ENCODE peak calls at places on chromosomes 12 and 14, in six cellular contexts. V is naive thymus-derived CD8-positive, alpha-beta T cell; K is retina; H is dermis blood vessel endothelial cell; P is A549; N is NAMALWA. Q is an unnamed sample.

GRCh38 chr12:6030081-6030480 is 85.0 kb upstream of the ANO2 start:
- DNase-seq in H (no peak), P (no peak), K (no peak), V (no peak), N (no peak), Q (no peak)

GRCh38 chr12:57089259-57090245 is 638 bp downstream of the NAB2 start:
- DNase-seq in K (peak), V (peak), P (no peak), N (peak), H (peak), Q (peak)

GRCh38 chr14:66944872-66945271 is 244.4 kb upstream of the GARIN2 start:
- DNase-seq in H (peak), V (no peak), K (peak), N (peak), P (no peak), Q (no peak)

GRCh38 chr12:55718650-55719275 is 1.4 kb upstream of the RDH5 start:
- DNase-seq in P (no peak), N (no peak), H (no peak), K (no peak), V (no peak), Q (no peak)

GRCh38 chr14:52873096-52873495 is 77.8 kb downstream of the FERMT2 start:
- DNase-seq in H (no peak), K (no peak), V (no peak), P (no peak), N (no peak), Q (no peak)

GRCh38 chr12:17609152-17609551 is 480.8 kb downstream of the RERGL start:
- DNase-seq in N (no peak), K (no peak), V (no peak), H (no peak), P (no peak), Q (no peak)

GRCh38 chr12:56029666-56030293 is 8.9 kb downstream of the IKZF4 start:
- DNase-seq in N (peak), V (peak), H (peak), K (no peak), P (peak), Q (peak)

GRCh38 chr14:89912667-89913211 is 41.8 kb downstream of the EFCAB11 start:
- DNase-seq in V (no peak), P (peak), H (peak), N (no peak), K (peak), Q (no peak)

GRCh38 chr12:14532152-14532551 is 35.5 kb downstream of the PLBD1 start:
- DNase-seq in K (no peak), H (no peak), V (no peak), N (no peak), P (no peak), Q (no peak)

GRCh38 chr14:37114039-37114438 is 58.4 kb downstream of the SLC25A21 start:
- DNase-seq in H (no peak), V (no peak), K (no peak), N (no peak), P (no peak), Q (no peak)

GRCh38 chr12:10179871-10180270 is 1.0 kb downstream of the TMEM52B start:
- DNase-seq in N (no peak), K (no peak), P (no peak), H (no peak), V (no peak), Q (no peak)

GRCh38 chr14:51561141-51561540 is 90.6 kb upstream of the FRMD6 start:
- DNase-seq in H (no peak), P (no peak), N (no peak), K (no peak), V (no peak), Q (no peak)

GRCh38 chr12:105057174-105057573 is 27.1 kb downstream of the ALDH1L2 start:
- DNase-seq in K (no peak), H (no peak), N (no peak), P (no peak), V (no peak), Q (no peak)

Q was measured in naive thymus-derived CD4-positive, alpha-beta T cell.